ENCODE peak calls at places on chromosome 3, in five cellular contexts. One of them, this sample, is unnamed.

GRCh38 chr3:55494976-55495375 is 7.9 kb upstream of the WNT5A start:
- DNase-seq in HTR-8/SVneo: no peak
- DNase-seq in mucosa of gallbladder: no peak
- DNase-seq in SW480: no peak
- DNase-seq in cardiac muscle cell: no peak
- DNase-seq in this sample: no peak

GRCh38 chr3:78799681-78800080 is 968.1 kb downstream of the ROBO1 start:
- DNase-seq in SW480: no peak
- DNase-seq in cardiac muscle cell: no peak
- DNase-seq in HTR-8/SVneo: no peak
- DNase-seq in mucosa of gallbladder: no peak
- DNase-seq in this sample: no peak

GRCh38 chr3:127015282-127016042 is 32.5 kb downstream of the PLXNA1 start:
- DNase-seq in SW480: no peak
- DNase-seq in cardiac muscle cell: no peak
- DNase-seq in HTR-8/SVneo: no peak
- DNase-seq in mucosa of gallbladder: no peak
- DNase-seq in this sample: no peak

GRCh38 chr3:170848294-170848917 is 21.6 kb downstream of the RPL22L1 start:
- DNase-seq in HTR-8/SVneo: no peak
- DNase-seq in SW480: peak
- DNase-seq in cardiac muscle cell: no peak
- DNase-seq in mucosa of gallbladder: no peak
- DNase-seq in this sample: no peak

GRCh38 chr3:13231781-13232515 is 158.7 kb upstream of the IQSEC1 start:
- DNase-seq in mucosa of gallbladder: no peak
- DNase-seq in HTR-8/SVneo: no peak
- DNase-seq in SW480: no peak
- DNase-seq in cardiac muscle cell: peak
- DNase-seq in this sample: no peak

GRCh38 chr3:25576836-25577454 is 87.8 kb downstream of the TOP2B start:
- DNase-seq in HTR-8/SVneo: no peak
- DNase-seq in cardiac muscle cell: no peak
- DNase-seq in mucosa of gallbladder: no peak
- DNase-seq in SW480: no peak
- DNase-seq in this sample: no peak

GRCh38 chr3:155382396-155383042 is 89.0 kb upstream of the STRIT1 start:
- DNase-seq in cardiac muscle cell: peak
- DNase-seq in mucosa of gallbladder: peak
- DNase-seq in HTR-8/SVneo: peak
- DNase-seq in SW480: peak
- DNase-seq in this sample: peak

GRCh38 chr3:13009132-13009945 is 63.9 kb downstream of the IQSEC1 start:
- DNase-seq in mucosa of gallbladder: peak
- DNase-seq in HTR-8/SVneo: no peak
- DNase-seq in SW480: peak
- DNase-seq in cardiac muscle cell: no peak
- DNase-seq in this sample: no peak

GRCh38 chr3:23288715-23289114 is 85.6 kb downstream of the UBE2E2 start:
- DNase-seq in mucosa of gallbladder: no peak
- DNase-seq in cardiac muscle cell: no peak
- DNase-seq in SW480: no peak
- DNase-seq in HTR-8/SVneo: no peak
- DNase-seq in this sample: no peak

GRCh38 chr3:49673131-49673714 is 928 bp upstream of the APEH start:
- DNase-seq in HTR-8/SVneo: no peak
- DNase-seq in cardiac muscle cell: peak
- DNase-seq in mucosa of gallbladder: no peak
- DNase-seq in SW480: peak
- DNase-seq in this sample: peak

GRCh38 chr3:53016236-53016635 is 29.6 kb downstream of the SFMBT1 start:
- DNase-seq in SW480: no peak
- DNase-seq in mucosa of gallbladder: no peak
- DNase-seq in cardiac muscle cell: no peak
- DNase-seq in HTR-8/SVneo: no peak
- DNase-seq in this sample: no peak

GRCh38 chr3:57646723-57647122 is 46.2 kb downstream of the DENND6A start:
- DNase-seq in SW480: peak
- DNase-seq in cardiac muscle cell: peak
- DNase-seq in mucosa of gallbladder: no peak
- DNase-seq in HTR-8/SVneo: peak
- DNase-seq in this sample: peak

GRCh38 chr3:111252795-111253194 is 181.2 kb downstream of the NECTIN3 start:
- DNase-seq in cardiac muscle cell: peak
- DNase-seq in SW480: peak
- DNase-seq in HTR-8/SVneo: no peak
- DNase-seq in mucosa of gallbladder: no peak
- DNase-seq in this sample: no peak

GRCh38 chr3:182105875-182106274 is 394.1 kb downstream of the SOX2 start:
- DNase-seq in SW480: no peak
- DNase-seq in mucosa of gallbladder: no peak
- DNase-seq in HTR-8/SVneo: no peak
- DNase-seq in cardiac muscle cell: no peak
- DNase-seq in this sample: no peak

GRCh38 chr3:43144811-43145490 is 39.1 kb upstream of the POMGNT2 start:
- DNase-seq in cardiac muscle cell: no peak
- DNase-seq in HTR-8/SVneo: no peak
- DNase-seq in mucosa of gallbladder: no peak
- DNase-seq in SW480: no peak
- DNase-seq in this sample: no peak

GRCh38 chr3:16884084-16884747 is 539 bp upstream of the PLCL2 start:
- DNase-seq in SW480: no peak
- DNase-seq in mucosa of gallbladder: peak
- DNase-seq in HTR-8/SVneo: peak
- DNase-seq in cardiac muscle cell: peak
- DNase-seq in this sample: no peak

GRCh38 chr3:191263365-191263764 is 64.3 kb downstream of the OSTN start:
- DNase-seq in mucosa of gallbladder: no peak
- DNase-seq in HTR-8/SVneo: peak
- DNase-seq in cardiac muscle cell: no peak
- DNase-seq in SW480: no peak
- DNase-seq in this sample: no peak

GRCh38 chr3:9473496-9473895 is 76.1 kb downstream of the SETD5 start:
- DNase-seq in SW480: no peak
- DNase-seq in HTR-8/SVneo: no peak
- DNase-seq in cardiac muscle cell: no peak
- DNase-seq in mucosa of gallbladder: no peak
- DNase-seq in this sample: no peak

GRCh38 chr3:147008886-147009285 is 397.5 kb downstream of the ZIC4 start:
- DNase-seq in SW480: no peak
- DNase-seq in mucosa of gallbladder: no peak
- DNase-seq in HTR-8/SVneo: no peak
- DNase-seq in cardiac muscle cell: no peak
- DNase-seq in this sample: no peak

GRCh38 chr3:15470261-15470660 is 42.9 kb downstream of the EAF1 start:
- DNase-seq in SW480: no peak
- DNase-seq in HTR-8/SVneo: no peak
- DNase-seq in cardiac muscle cell: no peak
- DNase-seq in mucosa of gallbladder: no peak
- DNase-seq in this sample: no peak

GRCh38 chr3:51706788-51707731 is at the start of gene GRM2:
- DNase-seq in cardiac muscle cell: peak
- DNase-seq in HTR-8/SVneo: peak
- DNase-seq in mucosa of gallbladder: peak
- DNase-seq in SW480: peak
- DNase-seq in this sample: no peak

GRCh38 chr3:105847452-105847851 is 21.4 kb downstream of the CBLB start:
- DNase-seq in mucosa of gallbladder: no peak
- DNase-seq in SW480: no peak
- DNase-seq in cardiac muscle cell: no peak
- DNase-seq in HTR-8/SVneo: no peak
- DNase-seq in this sample: no peak

GRCh38 chr3:189148090-189148507 is 23.7 kb upstream of the TPRG1 start:
- DNase-seq in SW480: peak
- DNase-seq in HTR-8/SVneo: peak
- DNase-seq in cardiac muscle cell: peak
- DNase-seq in mucosa of gallbladder: peak
- DNase-seq in this sample: peak

This sample was measured in HCT116.